ENCODE peak calls at places on chromosomes 7 and 10, in eight cellular contexts. One of them, this sample, is unnamed. For H3K4me1 and H3K9me3, the result is how much of the 10 kb centered on the place peaks cover.

GRCh38 chr7:150753826-150754603 is 16.8 kb downstream of the GIMAP5 start:
- DNase-seq in suprapubic skin: no peak
- DNase-seq in left lung: no peak
- DNase-seq in Panc1: no peak
- DNase-seq in CD8-positive, alpha-beta memory T cell: no peak
- DNase-seq in upper lobe of right lung: no peak
- DNase-seq in transverse colon: no peak
- DNase-seq in ascending aorta: no peak
- DNase-seq in this sample: no peak

GRCh38 chr10:98430427-98430826 is 15.4 kb upstream of the PYROXD2 start:
- DNase-seq in suprapubic skin: no peak
- DNase-seq in left lung: no peak
- DNase-seq in Panc1: no peak
- DNase-seq in CD8-positive, alpha-beta memory T cell: no peak
- DNase-seq in upper lobe of right lung: no peak
- DNase-seq in transverse colon: no peak
- DNase-seq in ascending aorta: peak
- DNase-seq in this sample: no peak

GRCh38 chr7:135441791-135442190 is 68.1 kb downstream of the CNOT4 start:
- DNase-seq in suprapubic skin: no peak
- DNase-seq in left lung: no peak
- DNase-seq in Panc1: peak
- DNase-seq in CD8-positive, alpha-beta memory T cell: no peak
- DNase-seq in upper lobe of right lung: no peak
- DNase-seq in transverse colon: no peak
- DNase-seq in ascending aorta: no peak
- DNase-seq in this sample: no peak

GRCh38 chr10:71735709-71736569 is 16.4 kb upstream of the C10orf105 start:
- DNase-seq in suprapubic skin: peak
- DNase-seq in left lung: no peak
- DNase-seq in Panc1: no peak
- DNase-seq in CD8-positive, alpha-beta memory T cell: peak
- DNase-seq in upper lobe of right lung: no peak
- DNase-seq in transverse colon: peak
- DNase-seq in ascending aorta: no peak
- DNase-seq in this sample: no peak

GRCh38 chr10:60742512-60742911 is 35.8 kb upstream of the CDK1 start:
- DNase-seq in suprapubic skin: no peak
- DNase-seq in left lung: no peak
- DNase-seq in Panc1: no peak
- DNase-seq in CD8-positive, alpha-beta memory T cell: no peak
- DNase-seq in upper lobe of right lung: no peak
- DNase-seq in transverse colon: no peak
- DNase-seq in ascending aorta: no peak
- DNase-seq in this sample: no peak

GRCh38 chr7:143443153-143443552 is at the start of gene TAS2R60:
- DNase-seq in suprapubic skin: no peak
- DNase-seq in left lung: no peak
- DNase-seq in Panc1: no peak
- DNase-seq in CD8-positive, alpha-beta memory T cell: no peak
- DNase-seq in upper lobe of right lung: no peak
- DNase-seq in transverse colon: no peak
- DNase-seq in ascending aorta: no peak
- DNase-seq in this sample: no peak

GRCh38 chr7:90661290-90662151 is 65.4 kb downstream of the CDK14 start:
- DNase-seq in suprapubic skin: no peak
- DNase-seq in left lung: no peak
- DNase-seq in Panc1: no peak
- DNase-seq in CD8-positive, alpha-beta memory T cell: no peak
- DNase-seq in upper lobe of right lung: no peak
- DNase-seq in transverse colon: no peak
- DNase-seq in ascending aorta: no peak
- DNase-seq in this sample: no peak

GRCh38 chr10:14670551-14671240 is 104.0 kb downstream of the FAM107B start:
- DNase-seq in suprapubic skin: no peak
- DNase-seq in left lung: no peak
- DNase-seq in Panc1: no peak
- DNase-seq in CD8-positive, alpha-beta memory T cell: no peak
- DNase-seq in upper lobe of right lung: no peak
- DNase-seq in transverse colon: no peak
- DNase-seq in ascending aorta: no peak
- DNase-seq in this sample: no peak

GRCh38 chr7:45413419-45413818 is 160.7 kb upstream of the ADCY1 start:
- DNase-seq in suprapubic skin: no peak
- DNase-seq in left lung: no peak
- DNase-seq in Panc1: no peak
- DNase-seq in CD8-positive, alpha-beta memory T cell: no peak
- DNase-seq in upper lobe of right lung: no peak
- DNase-seq in transverse colon: no peak
- DNase-seq in ascending aorta: no peak
- DNase-seq in this sample: no peak

GRCh38 chr7:7790041-7790751 is 71.8 kb upstream of the RPA3 start:
- DNase-seq in suprapubic skin: no peak
- DNase-seq in left lung: no peak
- DNase-seq in Panc1: no peak
- DNase-seq in CD8-positive, alpha-beta memory T cell: no peak
- DNase-seq in upper lobe of right lung: no peak
- DNase-seq in transverse colon: no peak
- DNase-seq in ascending aorta: no peak
- DNase-seq in this sample: no peak

GRCh38 chr10:118723467-118723866 is 31.3 kb downstream of the CACUL1 start:
- DNase-seq in suprapubic skin: no peak
- DNase-seq in left lung: no peak
- DNase-seq in Panc1: no peak
- DNase-seq in CD8-positive, alpha-beta memory T cell: no peak
- DNase-seq in upper lobe of right lung: no peak
- DNase-seq in transverse colon: no peak
- DNase-seq in ascending aorta: no peak
- DNase-seq in this sample: no peak

GRCh38 chr7:30837581-30837980 is 66.4 kb downstream of the MINDY4 start:
- DNase-seq in suprapubic skin: no peak
- DNase-seq in left lung: no peak
- DNase-seq in Panc1: no peak
- DNase-seq in CD8-positive, alpha-beta memory T cell: no peak
- DNase-seq in upper lobe of right lung: no peak
- DNase-seq in transverse colon: no peak
- DNase-seq in ascending aorta: peak
- DNase-seq in this sample: no peak

DNA sequence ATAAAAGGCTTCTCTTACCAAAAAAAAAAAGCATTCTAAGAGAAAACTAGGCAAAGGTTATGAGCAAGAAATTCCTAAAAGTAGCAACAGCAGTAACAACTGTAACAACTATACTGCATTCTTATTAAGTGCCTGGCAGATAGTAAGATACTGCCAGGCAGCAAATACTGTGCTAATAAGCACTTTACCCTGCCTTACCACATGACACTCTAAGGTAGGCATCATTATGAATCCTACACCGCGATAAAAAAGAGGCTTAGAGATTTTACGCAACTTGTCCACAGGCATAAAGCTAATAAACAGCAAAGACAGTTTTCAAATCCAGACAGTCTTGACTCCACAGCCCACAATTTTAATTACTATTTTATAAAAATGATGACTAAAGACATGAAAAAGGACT is 83.2 kb downstream of the USP6NL start:
- DNase-seq in suprapubic skin: no peak
- DNase-seq in left lung: no peak
- DNase-seq in Panc1: no peak
- DNase-seq in CD8-positive, alpha-beta memory T cell: no peak
- DNase-seq in upper lobe of right lung: no peak
- DNase-seq in transverse colon: no peak
- DNase-seq in ascending aorta: no peak
- DNase-seq in this sample: no peak
- H3K4me1 ChIP-seq in suprapubic skin: under half
- H3K4me1 ChIP-seq in left lung: under half
- H3K4me1 ChIP-seq in Panc1: under half
- H3K4me1 ChIP-seq in CD8-positive, alpha-beta memory T cell: under half
- H3K4me1 ChIP-seq in upper lobe of right lung: under half
- H3K4me1 ChIP-seq in transverse colon: under half
- H3K4me1 ChIP-seq in ascending aorta: under half
- H3K4me1 ChIP-seq in this sample: under half

GRCh38 chr7:158266817-158267736 is 320.5 kb downstream of the PTPRN2 start:
- DNase-seq in suprapubic skin: peak
- DNase-seq in left lung: peak
- DNase-seq in Panc1: no peak
- DNase-seq in CD8-positive, alpha-beta memory T cell: no peak
- DNase-seq in upper lobe of right lung: peak
- DNase-seq in transverse colon: peak
- DNase-seq in ascending aorta: peak
- DNase-seq in this sample: no peak

GRCh38 chr7:158265743-158266080 is 321.9 kb downstream of the PTPRN2 start:
- DNase-seq in suprapubic skin: peak
- DNase-seq in left lung: peak
- DNase-seq in Panc1: no peak
- DNase-seq in CD8-positive, alpha-beta memory T cell: no peak
- DNase-seq in upper lobe of right lung: peak
- DNase-seq in transverse colon: no peak
- DNase-seq in ascending aorta: no peak
- DNase-seq in this sample: peak

GRCh38 chr7:158267737-158268435 is 319.7 kb downstream of the PTPRN2 start:
- DNase-seq in suprapubic skin: peak
- DNase-seq in left lung: peak
- DNase-seq in Panc1: no peak
- DNase-seq in CD8-positive, alpha-beta memory T cell: no peak
- DNase-seq in upper lobe of right lung: peak
- DNase-seq in transverse colon: no peak
- DNase-seq in ascending aorta: no peak
- DNase-seq in this sample: no peak

GRCh38 chr7:158264881-158265742 is 322.5 kb downstream of the PTPRN2 start:
- DNase-seq in suprapubic skin: peak
- DNase-seq in left lung: peak
- DNase-seq in Panc1: no peak
- DNase-seq in CD8-positive, alpha-beta memory T cell: no peak
- DNase-seq in upper lobe of right lung: peak
- DNase-seq in transverse colon: no peak
- DNase-seq in ascending aorta: no peak
- DNase-seq in this sample: peak

GRCh38 chr7:158266426-158266816 is 321.2 kb downstream of the PTPRN2 start:
- DNase-seq in suprapubic skin: peak
- DNase-seq in left lung: peak
- DNase-seq in Panc1: no peak
- DNase-seq in CD8-positive, alpha-beta memory T cell: no peak
- DNase-seq in upper lobe of right lung: peak
- DNase-seq in transverse colon: no peak
- DNase-seq in ascending aorta: no peak
- DNase-seq in this sample: no peak
- H3K9me3 ChIP-seq in suprapubic skin: under half
- H3K9me3 ChIP-seq in left lung: under half
- H3K9me3 ChIP-seq in Panc1: under half
- H3K9me3 ChIP-seq in CD8-positive, alpha-beta memory T cell: under half
- H3K9me3 ChIP-seq in upper lobe of right lung: under half
- H3K9me3 ChIP-seq in transverse colon: under half
- H3K9me3 ChIP-seq in ascending aorta: under half
- H3K9me3 ChIP-seq in this sample: under half

DNA sequence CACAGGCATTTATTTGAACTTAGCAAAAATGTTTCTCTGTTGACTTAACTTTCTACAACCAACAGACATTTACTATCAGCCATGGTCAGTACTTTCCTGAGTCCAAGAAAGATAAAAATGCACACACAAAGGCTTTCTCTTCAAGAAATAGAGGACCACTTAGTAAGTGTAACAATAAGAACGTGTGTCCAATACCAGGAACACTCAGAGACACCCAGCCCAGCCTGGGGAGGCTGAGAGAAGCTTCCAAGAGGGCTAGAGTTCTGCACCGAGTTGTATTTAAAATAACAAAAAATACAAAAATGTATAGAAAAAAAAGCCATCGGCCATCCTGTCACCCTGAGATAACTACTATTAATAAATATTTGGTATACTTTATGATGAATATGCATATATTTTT is 35.8 kb downstream of the VSTM4 start:
- DNase-seq in suprapubic skin: no peak
- DNase-seq in left lung: no peak
- DNase-seq in Panc1: no peak
- DNase-seq in CD8-positive, alpha-beta memory T cell: no peak
- DNase-seq in upper lobe of right lung: no peak
- DNase-seq in transverse colon: no peak
- DNase-seq in ascending aorta: no peak
- DNase-seq in this sample: no peak
- H3K27ac ChIP-seq in suprapubic skin: no peak
- H3K27ac ChIP-seq in left lung: no peak
- H3K27ac ChIP-seq in Panc1: no peak
- H3K27ac ChIP-seq in CD8-positive, alpha-beta memory T cell: no peak
- H3K27ac ChIP-seq in upper lobe of right lung: peak
- H3K27ac ChIP-seq in transverse colon: no peak
- H3K27ac ChIP-seq in ascending aorta: peak
- H3K27ac ChIP-seq in this sample: no peak

DNA sequence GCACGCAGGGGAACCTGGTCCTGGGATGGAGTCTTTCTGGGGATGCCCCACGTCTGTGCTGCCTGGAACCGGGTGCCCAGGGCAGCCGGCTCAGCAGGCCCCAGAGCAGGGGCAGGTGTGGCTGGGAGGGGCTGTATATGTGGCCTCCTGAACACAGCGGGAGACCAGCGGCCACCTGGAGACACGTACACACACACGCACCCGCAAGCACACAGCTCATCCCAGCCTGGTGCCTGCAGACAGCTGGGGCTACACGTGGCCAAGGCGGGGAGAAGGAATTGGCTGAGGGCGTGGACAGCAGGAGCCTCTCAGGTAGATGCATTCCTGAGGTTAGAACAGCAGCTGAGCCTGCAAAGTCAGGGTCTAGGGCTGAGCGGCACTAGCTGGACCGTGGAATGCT is 14.0 kb downstream of the ADAM8 start:
- DNase-seq in suprapubic skin: no peak
- DNase-seq in left lung: no peak
- DNase-seq in Panc1: no peak
- DNase-seq in CD8-positive, alpha-beta memory T cell: no peak
- DNase-seq in upper lobe of right lung: no peak
- DNase-seq in transverse colon: peak
- DNase-seq in ascending aorta: no peak
- DNase-seq in this sample: no peak
- H3K4me1 ChIP-seq in suprapubic skin: half or more
- H3K4me1 ChIP-seq in left lung: half or more
- H3K4me1 ChIP-seq in Panc1: under half
- H3K4me1 ChIP-seq in CD8-positive, alpha-beta memory T cell: half or more
- H3K4me1 ChIP-seq in upper lobe of right lung: under half
- H3K4me1 ChIP-seq in transverse colon: under half
- H3K4me1 ChIP-seq in ascending aorta: under half
- H3K4me1 ChIP-seq in this sample: half or more

GRCh38 chr7:158072889-158073730 is 514.5 kb downstream of the PTPRN2 start:
- DNase-seq in suprapubic skin: no peak
- DNase-seq in left lung: peak
- DNase-seq in Panc1: no peak
- DNase-seq in CD8-positive, alpha-beta memory T cell: no peak
- DNase-seq in upper lobe of right lung: peak
- DNase-seq in transverse colon: no peak
- DNase-seq in ascending aorta: no peak
- DNase-seq in this sample: no peak
- H3K9me3 ChIP-seq in suprapubic skin: under half
- H3K9me3 ChIP-seq in left lung: under half
- H3K9me3 ChIP-seq in Panc1: under half
- H3K9me3 ChIP-seq in CD8-positive, alpha-beta memory T cell: under half
- H3K9me3 ChIP-seq in upper lobe of right lung: under half
- H3K9me3 ChIP-seq in transverse colon: under half
- H3K9me3 ChIP-seq in ascending aorta: under half
- H3K9me3 ChIP-seq in this sample: under half